ENCODE peak calls at places on chromosome 19, in ten cellular contexts. M is endothelial cell of umbilical vein, L is IMR-90, F is HCT116, E is MM.1S, J is NT2/D1, A is neural progenitor cell, D is PC-3, Z is endodermal cell, Q is neuronal stem cell. N is an unnamed sample.

GRCh38 chr19:8678244-8678807 is 20.3 kb downstream of the ACTL9 start:
- DNase-seq in M (no peak), Q (no peak), Z (no peak), A (no peak), D (no peak), L (no peak), E (no peak), J (no peak), F (no peak), N (no peak)

GRCh38 chr19:45068041-45068440 is 8.2 kb downstream of the ZNF296 start:
- DNase-seq in L (no peak), F (no peak), M (no peak), Z (no peak), Q (no peak), J (no peak), D (no peak), A (no peak), E (no peak), N (no peak)

GRCh38 chr19:3062165-3063105 is at the start of gene TLE5:
- DNase-seq in J (no peak), D (peak), F (no peak), Q (no peak), Z (peak), A (peak), L (no peak), E (peak), M (peak), N (no peak)

GRCh38 chr19:12655546-12655945 is 11.0 kb downstream of the MAN2B1 start:
- DNase-seq in Q (no peak), F (no peak), M (no peak), J (no peak), Z (no peak), E (no peak), L (no peak), A (no peak), D (no peak), N (no peak)

GRCh38 chr19:10712041-10712440 is 5.8 kb upstream of the DNM2 start:
- DNase-seq in A (no peak), M (no peak), E (no peak), Q (no peak), D (no peak), L (no peak), Z (peak), J (no peak), F (no peak), N (no peak)

GRCh38 chr19:6866646-6867255 is 20.6 kb upstream of the ADGRE1 start:
- DNase-seq in M (no peak), J (no peak), Z (no peak), Q (no peak), E (no peak), A (no peak), D (peak), F (no peak), L (no peak), N (no peak)

GRCh38 chr19:1406496-1406817 is 929 bp upstream of the DAZAP1 start:
- DNase-seq in J (no peak), E (no peak), F (no peak), Q (no peak), A (no peak), Z (no peak), M (no peak), D (no peak), L (no peak), N (no peak)

GRCh38 chr19:46716013-46716671 is 772 bp downstream of the PRKD2 start:
- DNase-seq in M (no peak), D (no peak), A (peak), Z (peak), L (no peak), Q (no peak), F (no peak), E (no peak), J (no peak), N (no peak)

GRCh38 chr19:45098521-45099464 is 5.8 kb downstream of the PPP1R37 start:
- DNase-seq in Q (no peak), L (peak), E (no peak), D (no peak), J (no peak), F (no peak), Z (peak), A (no peak), M (peak), N (no peak)

GRCh38 chr19:6533000-6533328 is 2.1 kb downstream of the TNFSF9 start:
- DNase-seq in F (no peak), J (no peak), Q (no peak), A (no peak), E (no peak), L (no peak), M (no peak), D (no peak), Z (peak), N (no peak)

GRCh38 chr19:3357731-3358391 is 8.5 kb upstream of the NFIC start:
- DNase-seq in E (no peak), D (no peak), A (peak), Z (peak), M (no peak), J (peak), F (no peak), L (no peak), Q (no peak), N (no peak)

GRCh38 chr19:35249848-35250711 is 1.3 kb downstream of the LSR start:
- DNase-seq in A (no peak), Z (peak), M (no peak), L (no peak), J (no peak), E (no peak), D (no peak), Q (no peak), F (no peak), N (no peak)

GRCh38 chr19:10946964-10947657 is 13.7 kb upstream of the SMARCA4 start:
- DNase-seq in D (no peak), J (no peak), M (no peak), L (peak), Z (no peak), Q (no peak), A (no peak), F (no peak), E (no peak), N (peak)

GRCh38 chr19:7618366-7618765 is 11.0 kb downstream of the XAB2 start:
- DNase-seq in L (no peak), M (no peak), Z (no peak), D (peak), E (no peak), A (no peak), Q (no peak), F (no peak), J (no peak), N (no peak)

GRCh38 chr19:51456541-51457290 is 1.5 kb downstream of the SIGLEC8 start:
- DNase-seq in J (no peak), Q (no peak), Z (no peak), A (no peak), E (no peak), L (no peak), D (no peak), M (no peak), F (no peak), N (no peak)

GRCh38 chr19:45764487-45764886 is 4.6 kb downstream of the SIX5 start:
- DNase-seq in A (peak), F (no peak), L (no peak), Q (no peak), E (no peak), M (no peak), D (no peak), J (no peak), Z (peak), N (no peak)

GRCh38 chr19:6793973-6794372 is 21.5 kb downstream of the VAV1 start:
- DNase-seq in F (no peak), Z (no peak), D (no peak), A (no peak), M (no peak), L (no peak), Q (no peak), J (no peak), E (no peak), N (no peak)

GRCh38 chr19:30281903-30282302 is 90.3 kb upstream of the ZNF536 start:
- DNase-seq in F (no peak), M (no peak), Z (no peak), Q (no peak), D (no peak), E (no peak), J (no peak), L (no peak), A (no peak), N (no peak)

GRCh38 chr19:11849264-11849615 is 714 bp downstream of the ZNF439 start:
- DNase-seq in Z (no peak), L (no peak), F (no peak), M (no peak), E (no peak), D (no peak), J (no peak), A (no peak), Q (no peak), N (no peak)

GRCh38 chr19:1929051-1929742 is 11.8 kb upstream of the CSNK1G2 start:
- DNase-seq in L (peak), D (peak), F (peak), Q (peak), A (peak), J (peak), E (peak), M (peak), Z (peak), N (no peak)

GRCh38 chr19:57708641-57709354 is at the start of gene ZNF154:
- DNase-seq in J (peak), D (no peak), A (peak), Q (peak), L (peak), F (no peak), Z (peak), M (peak), E (no peak), N (no peak)

GRCh38 chr19:41795031-41795461 is 1.3 kb upstream of the CEACAM3 start:
- DNase-seq in E (peak), J (peak), A (peak), D (peak), L (peak), M (peak), F (peak), Z (peak), Q (peak), N (no peak)

GRCh38 chr19:46784262-46785053 is 3.9 kb downstream of the SLC1A5 start:
- DNase-seq in M (peak), A (peak), Q (peak), J (no peak), F (peak), D (peak), Z (peak), L (peak), E (peak), N (peak)

GRCh38 chr19:3340340-3340739 is 26.0 kb upstream of the NFIC start:
- DNase-seq in M (no peak), E (no peak), A (no peak), J (no peak), F (no peak), Z (no peak), D (no peak), L (no peak), Q (no peak), N (no peak)

GRCh38 chr19:42424712-42425131 is 2.5 kb downstream of the LIPE start:
- DNase-seq in D (no peak), M (no peak), E (no peak), A (peak), Z (peak), F (no peak), L (no peak), J (no peak), Q (no peak), N (no peak)

GRCh38 chr19:42281175-42282035 is 12.4 kb downstream of the CIC start:
- DNase-seq in F (no peak), D (no peak), A (peak), M (peak), E (no peak), Q (peak), J (no peak), L (peak), Z (peak), N (no peak)

GRCh38 chr19:873084-874019 is 13.9 kb downstream of the CFD start:
- DNase-seq in D (no peak), E (peak), L (peak), F (peak), J (peak), A (peak), Z (peak), M (no peak), Q (no peak), N (peak)

DNA sequence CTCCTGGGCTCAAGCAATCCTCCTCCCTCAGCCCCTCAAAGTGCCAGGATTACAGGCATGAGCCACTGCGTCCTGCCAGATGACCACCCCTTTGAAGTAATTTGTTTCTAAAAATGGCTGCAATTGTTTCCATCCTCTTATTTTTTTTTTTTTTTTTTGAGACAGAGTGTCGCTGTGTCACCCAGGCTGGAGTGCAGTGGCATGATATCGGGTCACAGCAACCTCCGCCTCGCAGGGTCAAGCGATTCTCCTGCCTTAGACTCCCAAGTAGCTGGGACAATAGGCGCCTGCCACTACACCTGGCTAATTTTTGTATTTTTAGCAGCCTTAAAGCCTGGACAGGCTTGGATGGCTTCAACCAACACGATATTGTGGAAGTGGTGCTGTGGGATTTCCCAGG is 22.3 kb upstream of the DPP9 start:
- DNase-seq in A (no peak), D (no peak), Z (no peak), L (no peak), E (no peak), J (no peak), F (no peak), Q (no peak), M (no peak), N (no peak)
- H3K9ac ChIP-seq in A (no peak), D (no peak), Z (no peak), L (no peak), E (no peak), J (no peak), F (no peak), Q (no peak), M (no peak), N (no peak)

GRCh38 chr19:18286973-18287635 is 5.7 kb upstream of the JUND start:
- DNase-seq in Q (no peak), M (no peak), L (no peak), F (no peak), D (no peak), E (no peak), J (no peak), A (peak), Z (peak), N (no peak)
- H3K9ac ChIP-seq in Q (no peak), M (no peak), L (no peak), F (no peak), D (no peak), E (no peak), J (peak), A (no peak), Z (no peak), N (no peak)

DNA sequence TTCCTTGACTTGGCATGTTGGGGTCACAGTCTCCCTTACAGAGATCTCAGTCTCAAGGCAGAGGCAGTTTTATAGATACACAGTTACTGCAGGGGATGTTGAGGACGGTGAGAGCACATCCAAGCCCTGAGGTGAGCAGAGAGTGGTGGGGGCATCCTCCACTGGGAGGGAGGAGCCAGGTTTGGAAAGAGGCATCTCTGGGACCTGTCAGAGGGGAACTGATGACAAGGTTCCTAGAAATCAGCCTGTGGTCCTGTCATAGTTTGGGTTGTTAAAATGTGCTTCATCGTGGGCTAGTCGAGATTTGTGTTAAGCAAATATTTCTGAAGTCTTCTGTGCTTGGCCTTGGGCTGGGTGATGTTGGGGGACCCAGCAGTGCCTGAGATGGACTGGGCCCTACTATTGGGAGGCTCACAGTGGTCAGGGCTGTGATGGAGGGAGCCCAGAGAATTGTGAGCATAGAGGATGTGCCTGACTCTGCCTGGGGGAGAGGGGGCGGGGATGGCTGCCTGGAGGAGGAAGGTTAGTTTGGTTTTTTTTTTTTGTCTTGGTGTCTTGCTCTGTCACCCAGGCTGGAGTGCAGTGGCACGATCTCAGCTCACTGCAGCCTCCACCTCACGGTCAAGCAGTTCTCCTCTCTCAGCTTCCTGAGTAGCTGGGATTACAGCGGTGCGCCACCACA is 3.9 kb downstream of the SUPT5H start:
- DNase-seq in J (no peak), F (no peak), A (no peak), Q (no peak), L (no peak), E (no peak), M (no peak), D (no peak), Z (no peak), N (no peak)
- H3K9ac ChIP-seq in J (no peak), F (no peak), A (no peak), Q (no peak), L (no peak), E (no peak), M (no peak), D (no peak), Z (no peak), N (no peak)

GRCh38 chr19:38429055-38429810 is 3.2 kb upstream of the RASGRP4 start:
- DNase-seq in Z (no peak), E (no peak), A (no peak), J (no peak), D (no peak), M (no peak), F (no peak), L (no peak), Q (no peak), N (no peak)
- H3K9ac ChIP-seq in Z (no peak), E (no peak), A (no peak), J (no peak), D (no peak), M (no peak), F (no peak), L (no peak), Q (no peak), N (no peak)

DNA sequence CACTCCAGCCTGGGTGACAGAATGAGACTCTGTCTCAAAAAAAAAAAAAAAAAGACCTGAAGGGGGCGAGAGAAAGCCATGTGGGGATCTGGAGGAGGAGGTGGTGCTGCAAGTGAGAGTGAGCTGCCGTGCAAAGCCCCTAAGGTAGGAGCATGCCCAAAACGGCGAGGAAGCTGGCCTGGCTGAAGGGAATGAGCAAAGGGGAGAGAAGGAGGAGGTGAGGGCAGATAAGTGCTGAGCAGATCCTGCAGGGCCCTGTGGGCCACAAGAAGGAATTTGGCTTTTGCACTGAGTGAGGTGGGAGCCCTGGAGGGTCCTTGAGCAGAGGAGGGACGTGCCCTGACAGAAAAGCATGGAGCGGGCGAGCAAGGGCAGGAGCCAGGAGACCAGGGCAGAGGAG is 19.4 kb upstream of the ADGRE5 start:
- DNase-seq in D (no peak), A (peak), Q (no peak), L (no peak), E (no peak), M (no peak), F (no peak), J (no peak), Z (peak), N (no peak)
- H3K9ac ChIP-seq in D (no peak), A (no peak), Q (no peak), L (no peak), E (no peak), M (no peak), F (no peak), J (peak), Z (no peak), N (no peak)

DNA sequence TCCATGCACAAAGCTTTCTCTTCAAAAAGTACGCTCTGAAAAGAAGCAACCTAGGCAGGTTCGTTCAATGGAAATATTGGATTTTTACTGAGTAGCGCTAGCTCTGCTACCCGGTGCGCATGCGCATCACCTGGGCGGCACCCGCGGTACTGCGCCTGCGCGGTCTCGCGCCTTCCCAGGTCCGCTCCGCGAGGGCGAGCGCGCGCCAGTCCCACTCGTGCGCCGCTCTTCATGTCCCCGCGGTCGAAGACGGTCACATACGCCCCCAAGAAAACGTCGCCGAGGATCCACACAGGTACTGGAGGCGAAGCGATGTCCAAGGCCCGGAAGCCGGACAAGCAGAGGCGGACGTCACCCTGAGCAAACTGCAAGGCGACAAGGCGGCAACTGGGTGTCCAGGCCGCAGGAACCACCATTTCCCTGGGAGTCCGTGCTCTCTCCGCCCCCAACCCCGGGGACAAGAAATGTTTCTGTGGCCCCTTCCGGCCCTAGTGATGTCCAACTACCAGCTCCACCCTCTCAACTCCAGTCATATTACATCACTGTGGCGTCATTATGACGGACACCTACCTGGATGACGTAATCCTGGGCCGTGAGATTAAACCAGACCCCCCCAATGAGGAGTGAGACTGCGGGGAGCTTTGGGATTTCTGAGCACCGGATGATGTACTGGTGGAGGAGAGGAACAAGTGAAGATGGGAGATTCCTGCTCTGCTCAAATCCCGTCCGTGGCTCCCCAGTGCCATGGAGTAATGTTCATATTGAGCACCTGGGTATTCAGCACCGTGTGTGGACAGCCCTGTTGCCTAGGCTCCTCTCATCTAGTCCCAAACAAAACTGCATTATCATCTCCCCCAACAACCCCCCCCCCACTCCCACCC is 4.8 kb upstream of the KCNC3 start:
- DNase-seq in J (no peak), L (no peak), Z (peak), F (no peak), Q (no peak), E (no peak), A (peak), M (no peak), D (peak), N (no peak)
- H3K9ac ChIP-seq in J (peak), L (no peak), Z (peak), F (peak), Q (peak), E (no peak), A (no peak), M (no peak), D (peak), N (peak)

DNA sequence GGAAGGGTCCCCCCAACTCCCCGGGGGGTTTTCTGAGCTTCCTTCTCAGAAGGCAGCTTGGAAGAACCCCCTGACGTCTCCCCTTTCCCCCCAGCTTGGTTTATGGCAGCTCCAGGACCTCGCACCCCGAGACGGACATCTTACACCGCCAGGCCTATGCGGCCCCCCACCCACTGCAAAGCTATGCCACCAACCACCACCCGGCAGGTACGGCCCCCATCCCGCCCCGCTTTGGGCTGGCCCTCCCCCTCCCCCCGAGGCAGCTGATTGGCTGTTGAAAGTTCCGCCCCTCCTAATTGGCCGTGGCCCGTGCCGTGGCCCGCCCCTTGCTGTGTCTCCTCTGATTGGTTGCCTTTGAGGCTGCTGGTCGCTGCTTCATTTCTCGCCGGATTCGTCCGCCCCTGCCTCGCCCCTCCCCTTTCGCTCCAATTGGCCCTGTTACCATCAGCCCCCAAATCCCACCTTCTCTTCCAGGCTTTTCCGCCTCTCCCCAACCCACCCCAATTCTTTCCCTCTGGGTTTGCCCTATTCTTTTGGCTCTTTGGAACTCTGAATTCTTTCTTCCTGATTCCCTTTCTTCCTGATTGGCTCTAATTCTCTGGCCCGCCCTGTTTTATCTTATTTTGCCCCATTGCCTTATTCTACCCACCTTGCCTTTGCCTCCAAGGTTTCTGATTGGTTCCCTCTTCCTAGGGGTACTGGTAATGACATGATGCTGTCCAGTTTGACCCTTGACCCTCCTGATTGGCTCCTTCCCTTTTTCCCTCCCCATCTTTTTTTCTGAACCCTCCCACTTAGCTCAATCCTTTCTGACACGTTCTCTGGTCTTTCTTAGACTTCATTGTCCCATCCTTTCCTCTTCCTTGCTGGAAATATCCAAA is 2.5 kb downstream of the PRR12 start:
- DNase-seq in L (peak), D (peak), M (peak), Q (peak), J (peak), E (peak), Z (peak), F (peak), A (peak), N (peak)
- H3K9ac ChIP-seq in L (peak), D (peak), M (no peak), Q (peak), J (peak), E (peak), Z (peak), F (peak), A (no peak), N (peak)

N was measured in SK-N-MC.